ENCODE peak calls at places on chromosomes 11 and 22, in nine cellular contexts. Y is mesendoderm; J is T-helper 1 cell; P is cerebellar cortex; D is left ventricle myocardium inferior; N is NCI-H2081; T is caudate nucleus; L is activated CD4-positive, CD25-positive, alpha-beta regulatory T cell; A is colonic mucosa. R is an unnamed sample.

GRCh38 chr11:43975631-43976030 is 33.2 kb downstream of the C11orf96 start:
- DNase-seq in Y (no peak), J (no peak), P (no peak), D (no peak), N (no peak), T (no peak), L (no peak), A (no peak), R (no peak)

GRCh38 chr11:71331631-71332030 is 79.3 kb upstream of the SHANK2 start:
- DNase-seq in Y (no peak), J (no peak), P (no peak), D (no peak), N (no peak), T (no peak), L (no peak), A (no peak), R (no peak)

GRCh38 chr11:76740772-76741171 is 42.4 kb upstream of the TSKU start:
- DNase-seq in Y (no peak), J (no peak), P (no peak), D (no peak), N (no peak), T (no peak), L (no peak), A (no peak), R (no peak)

GRCh38 chr11:5938603-5938965 is 3.5 kb upstream of the OR56A3 start:
- DNase-seq in Y (no peak), J (no peak), P (no peak), D (no peak), N (peak), T (no peak), L (no peak), A (no peak), R (no peak)

GRCh38 chr11:11787305-11788066 is 54.3 kb upstream of the USP47 start:
- DNase-seq in Y (peak), J (peak), P (peak), D (peak), N (peak), T (peak), L (peak), A (peak), R (peak)

GRCh38 chr11:123413636-123414035 is 16.4 kb upstream of the GRAMD1B start:
- DNase-seq in Y (no peak), J (no peak), P (no peak), D (no peak), N (no peak), T (no peak), L (no peak), A (no peak), R (no peak)

GRCh38 chr11:44082645-44083044 is 12.8 kb upstream of the EXT2 start:
- DNase-seq in Y (no peak), J (no peak), P (no peak), D (no peak), N (no peak), T (no peak), L (no peak), A (no peak), R (no peak)

GRCh38 chr22:19730662-19731360 is 7.5 kb downstream of the GP1BB start:
- DNase-seq in Y (peak), J (peak), P (peak), D (peak), N (peak), T (peak), L (peak), A (peak), R (peak)

GRCh38 chr11:82494988-82495432 is 238.7 kb downstream of the FAM181B start:
- DNase-seq in Y (peak), J (no peak), P (peak), D (no peak), N (peak), T (no peak), L (no peak), A (no peak), R (no peak)